ENCODE peak calls at places on chromosome 17, in nine cellular contexts. X is IMR-90, T is OCI-LY7, K is SK-N-SH, A is keratinocyte, C is neuronal stem cell, J is neural progenitor cell, Z is HepG2, W is astrocyte. B is an unnamed sample.

GRCh38 chr17:5758651-5759050 is 174.3 kb upstream of the NLRP1 start:
- DNase-seq in K (no peak), C (no peak), Z (peak), T (peak), X (peak), J (peak), A (no peak), W (peak), B (no peak)

GRCh38 chr17:60086822-60087591 is 8.3 kb upstream of the HEATR6 start:
- DNase-seq in X (peak), C (no peak), A (no peak), K (no peak), W (peak), T (no peak), Z (no peak), J (no peak), B (no peak)

GRCh38 chr17:73203788-73204479 is 11.1 kb downstream of the COG1 start:
- DNase-seq in C (no peak), A (no peak), X (no peak), K (no peak), Z (peak), W (no peak), J (no peak), T (no peak), B (no peak)

GRCh38 chr17:82974136-82974952 is 105.1 kb upstream of the METRNL start:
- DNase-seq in A (no peak), C (no peak), X (no peak), J (no peak), K (peak), W (no peak), T (no peak), Z (no peak), B (no peak)

GRCh38 chr17:40442392-40443195 is 656 bp upstream of the IGFBP4 start:
- DNase-seq in Z (no peak), A (no peak), K (no peak), X (peak), T (no peak), W (no peak), C (no peak), J (no peak), B (no peak)

GRCh38 chr17:40598021-40598927 is 33.0 kb upstream of the CCR7 start:
- DNase-seq in W (no peak), Z (no peak), C (no peak), X (no peak), A (no peak), K (no peak), T (no peak), J (no peak), B (no peak)

GRCh38 chr17:9021158-9021984 is at the start of gene NTN1:
- DNase-seq in C (peak), J (peak), Z (no peak), X (peak), T (peak), W (peak), K (peak), A (no peak), B (peak)

GRCh38 chr17:45996282-45996937 is 2.6 kb upstream of the STH start:
- DNase-seq in T (no peak), J (no peak), Z (no peak), W (no peak), C (no peak), X (no peak), A (no peak), K (no peak), B (no peak)

GRCh38 chr17:4161179-4161559 is 18.2 kb downstream of the CYB5D2 start:
- DNase-seq in T (no peak), X (peak), K (peak), W (peak), A (peak), C (no peak), J (no peak), Z (peak), B (peak)

GRCh38 chr17:77356690-77357201 is 216.0 kb downstream of the SEC14L1 start:
- DNase-seq in C (no peak), T (no peak), J (no peak), A (no peak), Z (no peak), K (no peak), X (no peak), W (no peak), B (no peak)

GRCh38 chr17:40453881-40454630 is 10.8 kb downstream of the IGFBP4 start:
- DNase-seq in T (no peak), J (no peak), X (peak), A (no peak), K (no peak), Z (no peak), W (peak), C (no peak), B (no peak)

GRCh38 chr17:57809879-57810278 is 40.0 kb downstream of the MRPS23 start:
- DNase-seq in T (no peak), W (no peak), X (no peak), C (no peak), Z (no peak), J (no peak), K (no peak), A (no peak), B (no peak)

GRCh38 chr17:42508426-42509164 is 27.4 kb upstream of the NAGLU start:
- DNase-seq in W (no peak), J (no peak), T (no peak), K (no peak), C (no peak), Z (no peak), A (no peak), X (no peak), B (no peak)

GRCh38 chr17:74512624-74513084 is 18.6 kb downstream of the CD300LB start:
- DNase-seq in K (no peak), X (no peak), J (no peak), T (no peak), A (no peak), Z (no peak), W (peak), C (no peak), B (no peak)

GRCh38 chr17:47935961-47936360 is 5.4 kb upstream of the PNPO start:
- DNase-seq in A (peak), J (no peak), X (peak), T (no peak), W (peak), C (no peak), K (no peak), Z (no peak), B (peak)

GRCh38 chr17:34762078-34762477 is 182.7 kb downstream of the TMEM132E start:
- DNase-seq in W (no peak), J (no peak), C (no peak), Z (no peak), A (no peak), X (no peak), T (no peak), K (no peak), B (no peak)

GRCh38 chr17:34758747-34759146 is 179.4 kb downstream of the TMEM132E start:
- DNase-seq in T (no peak), Z (no peak), C (no peak), J (no peak), A (no peak), W (no peak), K (no peak), X (no peak), B (no peak)

GRCh38 chr17:34758316-34758715 is 178.9 kb downstream of the TMEM132E start:
- DNase-seq in T (no peak), K (no peak), J (no peak), Z (no peak), X (no peak), W (no peak), C (no peak), A (no peak), B (no peak)

GRCh38 chr17:34761646-34762045 is 182.3 kb downstream of the TMEM132E start:
- DNase-seq in A (no peak), J (no peak), T (no peak), X (no peak), C (no peak), Z (no peak), W (no peak), K (no peak), B (no peak)

GRCh38 chr17:34760931-34761500 is 181.6 kb downstream of the TMEM132E start:
- DNase-seq in X (no peak), Z (no peak), W (no peak), K (no peak), T (no peak), A (no peak), J (no peak), C (no peak), B (no peak)
- H2AFZ ChIP-seq in X (no peak), Z (no peak), W (no peak), K (no peak), T (no peak), A (no peak), J (no peak), C (no peak), B (no peak)

DNA sequence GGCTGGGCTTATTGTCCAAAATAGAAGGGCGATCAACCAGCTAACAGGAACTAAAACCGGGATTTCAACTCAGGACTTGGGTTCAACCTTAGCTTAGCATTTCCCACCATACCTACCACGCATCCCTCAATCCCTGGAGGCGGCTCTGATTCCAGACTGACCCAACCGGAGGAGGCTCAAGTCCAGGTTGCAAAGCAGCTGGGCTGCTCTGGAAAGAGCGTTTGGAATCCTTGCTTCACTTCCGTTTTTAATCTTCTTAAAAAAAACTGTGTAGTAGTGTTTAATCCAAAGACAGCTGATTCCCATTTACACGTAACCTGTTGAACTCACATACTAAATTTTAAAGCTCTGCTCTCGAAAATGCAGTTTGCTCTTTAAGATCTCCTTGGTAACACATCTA is 50.0 kb downstream of the NXN start:
- DNase-seq in T (no peak), J (no peak), C (no peak), W (no peak), X (no peak), K (no peak), A (no peak), Z (no peak), B (no peak)
- H3K4me3 ChIP-seq in T (no peak), J (no peak), C (no peak), W (no peak), X (no peak), K (no peak), A (no peak), Z (no peak), B (no peak)

DNA sequence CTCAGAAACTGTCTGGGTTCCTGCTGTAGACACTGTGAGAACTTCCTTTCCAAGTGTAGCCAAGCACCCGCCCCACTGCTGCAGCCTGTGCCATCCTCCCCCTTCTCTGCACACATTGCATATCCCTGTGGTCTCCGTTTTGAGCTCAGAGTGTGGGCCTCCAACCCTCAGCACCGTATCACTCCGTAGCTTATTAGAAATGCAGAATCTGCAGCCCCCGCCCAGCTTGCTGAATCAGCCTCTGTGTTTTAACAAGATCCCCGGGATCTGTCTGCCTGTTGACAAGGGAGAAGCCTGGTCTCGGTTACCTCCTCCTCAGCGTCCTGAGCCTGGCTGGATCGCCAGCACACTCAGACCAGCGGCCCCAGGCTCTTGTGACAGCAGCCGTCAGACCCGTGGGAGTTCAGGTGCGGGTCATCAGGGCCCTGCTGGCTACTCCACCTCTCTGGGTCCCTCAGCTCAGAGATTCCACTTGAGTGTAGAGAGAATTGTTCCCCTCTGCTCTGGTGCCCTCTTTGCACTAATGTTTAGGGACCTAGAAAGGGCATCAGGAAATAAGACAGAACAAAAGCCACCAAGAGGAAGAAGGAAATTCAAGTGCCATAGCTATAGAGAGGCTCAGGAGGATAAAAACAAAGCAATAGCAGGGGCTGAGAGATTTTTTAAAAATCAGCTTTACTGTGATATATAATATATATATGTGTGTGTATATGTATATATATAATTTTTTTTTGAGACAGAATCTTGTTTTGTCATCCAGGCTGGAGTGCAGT is 92.3 kb downstream of the PITPNC1 start:
- DNase-seq in K (peak), Z (peak), X (peak), W (peak), A (no peak), J (no peak), T (no peak), C (no peak), B (no peak)
- H2AFZ ChIP-seq in K (no peak), Z (peak), X (peak), W (peak), A (no peak), J (no peak), T (no peak), C (peak), B (no peak)

GRCh38 chr17:49260922-49261291 is 30.3 kb upstream of the PHOSPHO1 start:
- DNase-seq in W (no peak), J (no peak), K (no peak), A (no peak), T (no peak), C (no peak), Z (no peak), X (no peak), B (no peak)
- H3K4me3 ChIP-seq in W (peak), J (peak), K (peak), A (peak), T (no peak), C (no peak), Z (peak), X (peak), B (peak)

GRCh38 chr17:65797809-65798208 is 236.4 kb upstream of the AXIN2 start:
- DNase-seq in W (no peak), Z (peak), T (peak), X (no peak), K (peak), J (peak), A (no peak), C (no peak), B (no peak)
- H2AFZ ChIP-seq in W (no peak), Z (no peak), T (no peak), X (no peak), K (no peak), J (no peak), A (no peak), C (no peak), B (no peak)

DNA sequence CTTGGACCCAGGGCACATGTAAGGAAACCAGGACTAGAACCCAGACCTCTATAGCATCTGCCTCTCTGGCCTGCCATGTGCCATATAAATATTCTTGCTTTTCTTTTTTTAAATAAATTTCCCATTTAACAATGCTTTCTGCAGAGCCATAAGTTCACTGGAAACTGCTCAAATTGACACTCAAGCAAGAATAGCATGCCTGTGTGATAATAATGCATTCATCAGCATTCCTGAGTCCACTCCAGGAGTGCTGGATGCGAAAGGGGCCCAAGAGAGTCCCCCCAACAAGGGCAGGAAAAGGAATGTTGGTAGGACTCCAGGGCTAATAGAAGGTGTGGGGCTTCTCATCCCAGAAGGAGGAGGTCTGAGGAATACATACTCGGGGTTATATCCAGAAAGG is 78.4 kb downstream of the HLF start:
- DNase-seq in X (no peak), A (no peak), C (no peak), K (no peak), T (no peak), Z (no peak), J (no peak), W (no peak), B (no peak)
- H3K4me3 ChIP-seq in X (no peak), A (no peak), C (no peak), K (no peak), T (no peak), Z (no peak), J (no peak), W (no peak), B (no peak)

GRCh38 chr17:69047368-69048263 is 13.1 kb downstream of the ABCA9 start:
- DNase-seq in J (no peak), Z (peak), X (peak), W (peak), T (no peak), C (no peak), K (no peak), A (no peak), B (peak)
- H2AFZ ChIP-seq in J (no peak), Z (no peak), X (no peak), W (peak), T (peak), C (peak), K (peak), A (no peak), B (peak)

GRCh38 chr17:7707446-7707845 is 2.4 kb downstream of the EFNB3 start:
- DNase-seq in W (no peak), A (no peak), J (peak), K (peak), T (no peak), X (no peak), Z (no peak), C (no peak), B (no peak)
- H3K4me3 ChIP-seq in W (no peak), A (no peak), J (no peak), K (no peak), T (no peak), X (no peak), Z (no peak), C (peak), B (no peak)

DNA sequence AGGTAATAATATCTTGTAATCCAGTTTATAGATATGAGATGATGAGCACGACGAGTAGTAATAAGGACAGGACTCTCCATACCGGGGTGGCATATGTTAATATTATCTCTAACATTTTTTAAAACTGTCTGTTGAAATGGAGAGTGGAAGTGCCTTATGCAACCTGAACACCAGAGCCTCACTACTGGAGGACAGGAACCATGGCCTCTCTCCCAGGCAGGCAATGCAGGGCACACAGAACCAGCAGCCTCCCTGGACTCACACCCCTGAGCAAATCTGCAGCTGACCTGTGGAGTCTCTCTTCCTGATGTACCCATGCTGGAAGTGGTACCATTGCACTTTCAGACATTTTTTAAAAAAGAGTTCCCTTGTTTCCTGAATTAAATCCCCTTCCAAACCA is 55.2 kb upstream of the ERN1 start:
- DNase-seq in X (no peak), A (no peak), Z (no peak), T (no peak), C (no peak), K (no peak), W (no peak), J (no peak), B (no peak)
- H2AFZ ChIP-seq in X (no peak), A (no peak), Z (no peak), T (no peak), C (no peak), K (no peak), W (no peak), J (no peak), B (no peak)

DNA sequence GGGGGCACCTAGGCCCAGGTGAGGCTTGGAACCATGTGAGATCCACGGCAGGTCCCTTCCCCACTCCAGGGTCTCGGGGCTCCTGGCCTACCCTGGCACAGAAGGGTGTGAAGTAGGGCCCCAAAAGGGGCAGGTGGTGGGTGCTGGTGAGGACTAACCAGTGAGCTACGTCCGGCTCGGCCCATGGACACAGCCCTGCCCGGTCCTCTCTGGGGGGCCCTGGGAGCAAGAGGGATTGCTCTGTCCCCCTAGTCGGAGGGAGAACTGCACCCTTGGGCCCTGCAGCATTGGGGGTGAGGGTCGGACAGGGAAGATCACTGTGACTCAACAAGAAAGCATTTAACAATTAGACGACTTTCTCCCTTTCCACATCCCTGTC is 2.9 kb downstream of the ENPP7 start:
- DNase-seq in T (no peak), W (no peak), X (no peak), C (no peak), Z (no peak), K (no peak), A (no peak), J (no peak), B (no peak)
- H3K4me3 ChIP-seq in T (no peak), W (no peak), X (no peak), C (no peak), Z (no peak), K (no peak), A (no peak), J (no peak), B (no peak)

B was measured in PC-9.